ENCODE peak calls at places on chromosome 13, in six cellular contexts. One of them, this sample, is unnamed.

GRCh38 chr13:100887729-100888151 is 213.1 kb upstream of the TMTC4 start:
- DNase-seq in IMR-90: peak; percentile 82
- DNase-seq in neuronal stem cell: no peak
- DNase-seq in mesenchymal stem cell: peak; percentile 89
- DNase-seq in H1: no peak
- DNase-seq in trophoblast cell: peak; percentile 74
- DNase-seq in this sample: peak; percentile 54

GRCh38 chr13:93977986-93978385 is 501.5 kb downstream of the DCT start:
- DNase-seq in IMR-90: no peak
- DNase-seq in neuronal stem cell: no peak
- DNase-seq in mesenchymal stem cell: peak; percentile 1
- DNase-seq in H1: no peak
- DNase-seq in trophoblast cell: no peak
- DNase-seq in this sample: peak; percentile 52

GRCh38 chr13:106680796-106681482 is 113.0 kb upstream of the ARGLU1 start:
- DNase-seq in IMR-90: no peak
- DNase-seq in neuronal stem cell: peak; percentile 69
- DNase-seq in mesenchymal stem cell: no peak
- DNase-seq in H1: peak; percentile 36
- DNase-seq in trophoblast cell: no peak
- DNase-seq in this sample: peak; percentile 89

GRCh38 chr13:85509512-85509911 is 289.7 kb downstream of the SLITRK6 start:
- DNase-seq in IMR-90: peak; percentile 27
- DNase-seq in neuronal stem cell: no peak
- DNase-seq in mesenchymal stem cell: peak; percentile 10
- DNase-seq in H1: no peak
- DNase-seq in trophoblast cell: no peak
- DNase-seq in this sample: no peak

GRCh38 chr13:95002968-95003813 is 290.8 kb upstream of the SOX21 start:
- DNase-seq in IMR-90: no peak
- DNase-seq in neuronal stem cell: peak; percentile 17
- DNase-seq in mesenchymal stem cell: no peak
- DNase-seq in H1: no peak
- DNase-seq in trophoblast cell: no peak
- DNase-seq in this sample: no peak

GRCh38 chr13:49938274-49938673 is 2.1 kb upstream of the SPRYD7 start:
- DNase-seq in IMR-90: no peak
- DNase-seq in neuronal stem cell: no peak
- DNase-seq in mesenchymal stem cell: no peak
- DNase-seq in H1: no peak
- DNase-seq in trophoblast cell: peak; percentile 6
- DNase-seq in this sample: no peak

GRCh38 chr13:50127017-50127725 is 111.9 kb downstream of the KCNRG start:
- DNase-seq in IMR-90: peak; percentile 50
- DNase-seq in neuronal stem cell: peak; percentile 45
- DNase-seq in mesenchymal stem cell: peak; percentile 88
- DNase-seq in H1: no peak
- DNase-seq in trophoblast cell: peak; percentile 7
- DNase-seq in this sample: peak; percentile 45

GRCh38 chr13:35964764-35965163 is 166.4 kb downstream of the DCLK1 start:
- DNase-seq in IMR-90: peak; percentile 68
- DNase-seq in neuronal stem cell: no peak
- DNase-seq in mesenchymal stem cell: peak; percentile 18
- DNase-seq in H1: no peak
- DNase-seq in trophoblast cell: no peak
- DNase-seq in this sample: no peak

GRCh38 chr13:25699056-25699455 is 327.3 kb downstream of the ATP8A2 start:
- DNase-seq in IMR-90: no peak
- DNase-seq in neuronal stem cell: no peak
- DNase-seq in mesenchymal stem cell: no peak
- DNase-seq in H1: no peak
- DNase-seq in trophoblast cell: no peak
- DNase-seq in this sample: no peak

GRCh38 chr13:58300224-58300623 is 668.7 kb downstream of the PCDH17 start:
- DNase-seq in IMR-90: no peak
- DNase-seq in neuronal stem cell: no peak
- DNase-seq in mesenchymal stem cell: no peak
- DNase-seq in H1: no peak
- DNase-seq in trophoblast cell: no peak
- DNase-seq in this sample: no peak

GRCh38 chr13:61477619-61478018 is 62.0 kb upstream of the PCDH20 start:
- DNase-seq in IMR-90: no peak
- DNase-seq in neuronal stem cell: no peak
- DNase-seq in mesenchymal stem cell: no peak
- DNase-seq in H1: no peak
- DNase-seq in trophoblast cell: no peak
- DNase-seq in this sample: no peak

GRCh38 chr13:99320693-99321481 is 13.7 kb upstream of the GPR183 start:
- DNase-seq in IMR-90: peak; percentile 88
- DNase-seq in neuronal stem cell: no peak
- DNase-seq in mesenchymal stem cell: peak; percentile 80
- DNase-seq in H1: no peak
- DNase-seq in trophoblast cell: peak; percentile 51
- DNase-seq in this sample: no peak

GRCh38 chr13:71814806-71815205 is 52.2 kb downstream of the DACH1 start:
- DNase-seq in IMR-90: no peak
- DNase-seq in neuronal stem cell: no peak
- DNase-seq in mesenchymal stem cell: no peak
- DNase-seq in H1: no peak
- DNase-seq in trophoblast cell: no peak
- DNase-seq in this sample: no peak

GRCh38 chr13:76832258-76832988 is 53.8 kb downstream of the KCTD12 start:
- DNase-seq in IMR-90: no peak
- DNase-seq in neuronal stem cell: no peak
- DNase-seq in mesenchymal stem cell: no peak
- DNase-seq in H1: no peak
- DNase-seq in trophoblast cell: no peak
- DNase-seq in this sample: no peak

GRCh38 chr13:39909634-39910033 is 254.2 kb downstream of the COG6 start:
- DNase-seq in IMR-90: no peak
- DNase-seq in neuronal stem cell: no peak
- DNase-seq in mesenchymal stem cell: no peak
- DNase-seq in H1: no peak
- DNase-seq in trophoblast cell: no peak
- DNase-seq in this sample: no peak

GRCh38 chr13:50189450-50189849 is 174.2 kb downstream of the KCNRG start:
- DNase-seq in IMR-90: no peak
- DNase-seq in neuronal stem cell: no peak
- DNase-seq in mesenchymal stem cell: no peak
- DNase-seq in H1: no peak
- DNase-seq in trophoblast cell: no peak
- DNase-seq in this sample: peak; percentile 20

GRCh38 chr13:97194473-97194872 is 27.7 kb upstream of the MBNL2 start:
- DNase-seq in IMR-90: peak; percentile 78
- DNase-seq in neuronal stem cell: no peak
- DNase-seq in mesenchymal stem cell: no peak
- DNase-seq in H1: no peak
- DNase-seq in trophoblast cell: peak; percentile 92
- DNase-seq in this sample: peak; percentile 91

GRCh38 chr13:23025848-23026608 is 154.8 kb upstream of the SGCG start:
- DNase-seq in IMR-90: no peak
- DNase-seq in neuronal stem cell: no peak
- DNase-seq in mesenchymal stem cell: no peak
- DNase-seq in H1: no peak
- DNase-seq in trophoblast cell: no peak
- DNase-seq in this sample: peak; percentile 49

GRCh38 chr13:44267966-44268365 is 105.7 kb upstream of the SERP2 start:
- DNase-seq in IMR-90: peak; percentile 80
- DNase-seq in neuronal stem cell: no peak
- DNase-seq in mesenchymal stem cell: no peak
- DNase-seq in H1: no peak
- DNase-seq in trophoblast cell: peak; percentile 17
- DNase-seq in this sample: no peak

GRCh38 chr13:48194392-48194754 is 38.6 kb upstream of the ITM2B start:
- DNase-seq in IMR-90: no peak
- DNase-seq in neuronal stem cell: no peak
- DNase-seq in mesenchymal stem cell: no peak
- DNase-seq in H1: no peak
- DNase-seq in trophoblast cell: peak; percentile 13
- DNase-seq in this sample: no peak

GRCh38 chr13:24627090-24627714 is 53.0 kb upstream of the ATP12A start:
- DNase-seq in IMR-90: no peak
- DNase-seq in neuronal stem cell: peak; percentile 63
- DNase-seq in mesenchymal stem cell: no peak
- DNase-seq in H1: peak; percentile 46
- DNase-seq in trophoblast cell: peak; percentile 80
- DNase-seq in this sample: peak; percentile 82

GRCh38 chr13:44810067-44810840 is 179.0 kb downstream of the NUFIP1 start:
- DNase-seq in IMR-90: no peak
- DNase-seq in neuronal stem cell: no peak
- DNase-seq in mesenchymal stem cell: no peak
- DNase-seq in H1: no peak
- DNase-seq in trophoblast cell: peak; percentile 83
- DNase-seq in this sample: no peak

GRCh38 chr13:82571653-82572052 is 1310.6 kb downstream of the SLITRK1 start:
- DNase-seq in IMR-90: no peak
- DNase-seq in neuronal stem cell: no peak
- DNase-seq in mesenchymal stem cell: no peak
- DNase-seq in H1: no peak
- DNase-seq in trophoblast cell: no peak
- DNase-seq in this sample: no peak

GRCh38 chr13:28849441-28849840 is 29.3 kb downstream of the MTUS2 start:
- DNase-seq in IMR-90: no peak
- DNase-seq in neuronal stem cell: no peak
- DNase-seq in mesenchymal stem cell: no peak
- DNase-seq in H1: no peak
- DNase-seq in trophoblast cell: no peak
- DNase-seq in this sample: no peak

GRCh38 chr13:30121666-30122065 is 185.7 kb downstream of the KATNAL1 start:
- DNase-seq in IMR-90: no peak
- DNase-seq in neuronal stem cell: no peak
- DNase-seq in mesenchymal stem cell: no peak
- DNase-seq in H1: no peak
- DNase-seq in trophoblast cell: no peak
- DNase-seq in this sample: no peak

GRCh38 chr13:48161530-48162179 is 66.8 kb upstream of the MED4 start:
- DNase-seq in IMR-90: no peak
- DNase-seq in neuronal stem cell: no peak
- DNase-seq in mesenchymal stem cell: no peak
- DNase-seq in H1: no peak
- DNase-seq in trophoblast cell: peak; percentile 31
- DNase-seq in this sample: no peak

GRCh38 chr13:72648513-72649065 is 78.8 kb downstream of the MZT1 start:
- DNase-seq in IMR-90: no peak
- DNase-seq in neuronal stem cell: no peak
- DNase-seq in mesenchymal stem cell: peak; percentile 3
- DNase-seq in H1: no peak
- DNase-seq in trophoblast cell: no peak
- DNase-seq in this sample: peak; percentile 62

DNA sequence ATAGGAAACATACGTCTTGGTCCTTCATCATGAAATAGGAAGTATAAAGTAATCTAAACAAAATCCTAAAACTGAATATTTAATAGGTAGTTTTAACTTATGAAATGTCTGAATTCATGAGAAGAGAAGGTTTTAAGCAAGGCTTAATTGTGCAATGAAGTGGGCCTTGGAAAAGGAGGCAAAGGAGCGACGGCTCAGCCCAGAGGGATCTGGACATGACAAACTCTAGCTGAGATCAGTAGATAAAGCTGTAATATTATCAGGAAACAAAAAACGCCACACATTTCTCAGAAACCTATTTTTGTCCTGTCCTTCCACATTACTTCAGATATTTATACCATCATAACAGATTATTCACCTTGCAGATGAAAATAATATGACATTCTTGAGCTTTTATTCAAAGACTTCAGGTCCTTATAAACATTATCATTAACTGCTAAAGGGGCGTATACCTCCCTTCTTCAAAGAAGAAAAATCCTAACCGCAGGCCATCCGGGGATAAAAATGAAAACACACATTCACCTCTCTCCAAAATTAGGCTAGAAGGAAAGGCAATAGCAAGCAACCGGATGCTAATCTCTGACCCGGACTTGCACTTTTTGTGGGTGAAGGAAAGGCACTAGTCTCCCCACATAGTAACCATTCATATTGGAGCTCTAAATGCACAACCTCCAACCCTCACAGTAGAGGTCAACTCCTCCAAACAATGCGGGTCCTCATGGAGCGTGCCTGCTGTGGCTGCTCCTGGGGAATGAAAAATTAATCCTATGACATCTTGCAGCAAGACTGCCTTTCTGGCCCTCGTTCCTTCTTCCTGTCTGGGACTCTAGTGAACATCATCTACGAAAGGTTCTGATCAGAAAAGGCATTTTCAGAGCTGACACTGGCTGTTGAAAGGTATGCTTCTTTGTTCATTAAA is 108.8 kb downstream of the TBC1D4 start:
- DNase-seq in IMR-90: no peak
- DNase-seq in neuronal stem cell: no peak
- DNase-seq in mesenchymal stem cell: no peak
- DNase-seq in H1: no peak
- DNase-seq in trophoblast cell: peak; percentile 78
- DNase-seq in this sample: no peak
- H4K8ac ChIP-seq in IMR-90: no peak overlapping the region
- H4K8ac ChIP-seq in neuronal stem cell: no peak overlapping the region
- H4K8ac ChIP-seq in mesenchymal stem cell: no peak overlapping the region
- H4K8ac ChIP-seq in H1: no peak overlapping the region
- H4K8ac ChIP-seq in trophoblast cell: no peak overlapping the region
- H4K8ac ChIP-seq in this sample: no peak overlapping the region

GRCh38 chr13:111005808-111006494 is 91.1 kb upstream of the ANKRD10 start:
- DNase-seq in IMR-90: peak; percentile 43
- DNase-seq in neuronal stem cell: no peak
- DNase-seq in mesenchymal stem cell: no peak
- DNase-seq in H1: no peak
- DNase-seq in trophoblast cell: no peak
- DNase-seq in this sample: no peak
- H3K4me3 ChIP-seq in IMR-90: no peak overlapping the region
- H3K4me3 ChIP-seq in neuronal stem cell: no peak overlapping the region
- H3K4me3 ChIP-seq in mesenchymal stem cell: peak overlapping the region; percentile 63
- H3K4me3 ChIP-seq in H1: no peak overlapping the region
- H3K4me3 ChIP-seq in trophoblast cell: no peak overlapping the region
- H3K4me3 ChIP-seq in this sample: no peak overlapping the region

GRCh38 chr13:83950284-83950683 is 68.0 kb upstream of the SLITRK1 start:
- DNase-seq in IMR-90: no peak
- DNase-seq in neuronal stem cell: no peak
- DNase-seq in mesenchymal stem cell: no peak
- DNase-seq in H1: no peak
- DNase-seq in trophoblast cell: no peak
- DNase-seq in this sample: no peak

DNA sequence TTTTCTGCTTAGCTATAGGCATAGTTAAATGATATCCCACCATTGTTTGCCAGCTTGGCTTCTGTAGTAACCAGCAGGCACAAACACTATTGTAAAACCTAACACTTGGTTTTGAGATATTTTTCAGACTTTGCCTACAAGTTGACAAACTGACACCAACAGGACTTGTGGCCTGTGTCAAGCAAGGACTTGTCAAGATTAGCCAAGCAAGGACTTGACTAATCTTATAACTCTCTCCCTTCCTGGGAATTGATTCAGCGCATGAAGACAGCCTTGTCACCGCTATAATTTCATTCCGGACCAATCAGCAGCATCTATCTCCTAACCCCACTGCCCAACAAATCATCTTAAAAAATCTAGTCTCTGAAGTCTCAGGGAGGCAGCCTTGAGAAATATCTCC is 72.7 kb upstream of the SLITRK1 start:
- DNase-seq in IMR-90: no peak
- DNase-seq in neuronal stem cell: no peak
- DNase-seq in mesenchymal stem cell: no peak
- DNase-seq in H1: no peak
- DNase-seq in trophoblast cell: no peak
- DNase-seq in this sample: no peak
- H3K36me3 ChIP-seq in IMR-90: no peaks in the 10 kb centered on the region
- H3K36me3 ChIP-seq in neuronal stem cell: no peaks in the 10 kb centered on the region
- H3K36me3 ChIP-seq in mesenchymal stem cell: no peaks in the 10 kb centered on the region
- H3K36me3 ChIP-seq in H1: no peaks in the 10 kb centered on the region
- H3K36me3 ChIP-seq in trophoblast cell: no peaks in the 10 kb centered on the region
- H3K36me3 ChIP-seq in this sample: no peaks in the 10 kb centered on the region

GRCh38 chr13:110652231-110652730 is 36.9 kb downstream of the NAXD start:
- DNase-seq in IMR-90: no peak
- DNase-seq in neuronal stem cell: no peak
- DNase-seq in mesenchymal stem cell: no peak
- DNase-seq in H1: no peak
- DNase-seq in trophoblast cell: no peak
- DNase-seq in this sample: no peak
- H4K8ac ChIP-seq in IMR-90: no peak overlapping the region
- H4K8ac ChIP-seq in neuronal stem cell: no peak overlapping the region
- H4K8ac ChIP-seq in mesenchymal stem cell: no peak overlapping the region
- H4K8ac ChIP-seq in H1: peak overlapping the region; percentile 38
- H4K8ac ChIP-seq in trophoblast cell: no peak overlapping the region
- H4K8ac ChIP-seq in this sample: no peak overlapping the region

This sample was measured in mesendoderm.